ENCODE peak calls at places on chromosomes 5 and 9, in five cellular contexts. T is A549, E is stomach, F is uterus, J is heart left ventricle. P is an unnamed sample.

GRCh38 chr5:119321569-119322311 is 34.1 kb upstream of the TNFAIP8 start:
- DNase-seq in T (no peak), E (no peak), F (no peak), J (no peak), P (peak; percentile 41)

GRCh38 chr5:108681079-108681921 is 66.4 kb upstream of the FER start:
- DNase-seq in T (peak; percentile 76), E (no peak), F (no peak), J (no peak), P (peak; percentile 70)

GRCh38 chr5:152688561-152689274 is 283.6 kb upstream of the NMUR2 start:
- DNase-seq in T (peak; percentile 54), E (no peak), F (peak; percentile 25), J (no peak), P (no peak)

GRCh38 chr9:135478858-135479468 is 619 bp upstream of the PPP1R26 start:
- DNase-seq in T (peak; percentile 51), E (peak; percentile 72), F (no peak), J (peak; percentile 54), P (no peak)

GRCh38 chr5:57216714-57217113 is 42.9 kb downstream of the GPBP1 start:
- DNase-seq in T (peak; percentile 10), E (no peak), F (no peak), J (no peak), P (no peak)

GRCh38 chr9:94984891-94985476 is 258.5 kb downstream of the AOPEP start:
- DNase-seq in T (no peak), E (no peak), F (no peak), J (no peak), P (no peak)

GRCh38 chr9:120531683-120532300 is 48.2 kb downstream of the CDK5RAP2 start:
- DNase-seq in T (peak; percentile 55), E (no peak), F (no peak), J (no peak), P (peak; percentile 40)

GRCh38 chr9:16318516-16319060 is 551.9 kb downstream of the BNC2 start:
- DNase-seq in T (no peak), E (no peak), F (no peak), J (no peak), P (no peak)

GRCh38 chr5:142621227-142621626 is 64.7 kb downstream of the FGF1 start:
- DNase-seq in T (no peak), E (no peak), F (no peak), J (no peak), P (no peak)

GRCh38 chr5:92492908-92493307 is 1088.1 kb downstream of the NR2F1-AS1 start:
- DNase-seq in T (no peak), E (no peak), F (no peak), J (no peak), P (no peak)

GRCh38 chr5:35656721-35657120 is 39.1 kb downstream of the SPEF2 start:
- DNase-seq in T (no peak), E (no peak), F (no peak), J (no peak), P (no peak)

GRCh38 chr9:93646640-93647178 is 70.3 kb downstream of the PHF2 start:
- DNase-seq in T (no peak), E (peak; percentile 18), F (no peak), J (peak; percentile 33), P (no peak)

GRCh38 chr5:142829821-142830220 is 59.6 kb downstream of the ARHGAP26 start:
- DNase-seq in T (no peak), E (no peak), F (no peak), J (no peak), P (no peak)

GRCh38 chr9:105690742-105691141 is 3.6 kb upstream of the TMEM38B start:
- DNase-seq in T (peak; percentile 26), E (no peak), F (no peak), J (no peak), P (no peak)

GRCh38 chr9:91483189-91483691 is 59.6 kb upstream of the NFIL3 start:
- DNase-seq in T (no peak), E (no peak), F (no peak), J (peak; percentile 68), P (no peak)

GRCh38 chr5:138978085-138978484 is 103.0 kb upstream of the LRRTM2 start:
- DNase-seq in T (no peak), E (no peak), F (no peak), J (no peak), P (no peak)

GRCh38 chr5:43039115-43039467 is 1.0 kb downstream of the ANXA2R start:
- DNase-seq in T (no peak), E (no peak), F (no peak), J (no peak), P (no peak)

GRCh38 chr5:13913962-13914361 is 30.5 kb downstream of the DNAH5 start:
- DNase-seq in T (no peak), E (no peak), F (no peak), J (no peak), P (no peak)

GRCh38 chr9:131836021-131836420 is 96.1 kb upstream of the RAPGEF1 start:
- DNase-seq in T (no peak), E (no peak), F (no peak), J (peak; percentile 10), P (no peak)

GRCh38 chr5:57753446-57753845 is 270.8 kb upstream of the ACTBL2 start:
- DNase-seq in T (no peak), E (no peak), F (no peak), J (no peak), P (no peak)

GRCh38 chr9:112780637-112781036 is 30.1 kb downstream of the SNX30 start:
- DNase-seq in T (no peak), E (no peak), F (no peak), J (no peak), P (no peak)

GRCh38 chr9:97766092-97766491 is 69.0 kb upstream of the XPA start:
- DNase-seq in T (no peak), E (no peak), F (no peak), J (no peak), P (no peak)

GRCh38 chr9:20205821-20206220 is 416.5 kb downstream of the MLLT3 start:
- DNase-seq in T (no peak), E (no peak), F (no peak), J (no peak), P (no peak)

GRCh38 chr9:136765041-136765440 is 723 bp upstream of the LCN15 start:
- DNase-seq in T (no peak), E (no peak), F (no peak), J (no peak), P (no peak)

GRCh38 chr5:81825237-81825636 is 74.3 kb upstream of the SSBP2 start:
- DNase-seq in T (peak; percentile 19), E (peak; percentile 37), F (peak; percentile 39), J (peak; percentile 83), P (peak; percentile 64)

GRCh38 chr9:126515001-126515872 is 98.5 kb upstream of the LMX1B start:
- DNase-seq in T (no peak), E (no peak), F (no peak), J (no peak), P (no peak)

GRCh38 chr5:166781729-166782128 is 1509.7 kb upstream of the WWC1 start:
- DNase-seq in T (no peak), E (no peak), F (no peak), J (no peak), P (no peak)

GRCh38 chr9:133583586-133583985 is 25.6 kb downstream of the FAM163B start:
- DNase-seq in T (no peak), E (no peak), F (no peak), J (peak; percentile 88), P (no peak)

GRCh38 chr5:143921525-143922311 is 109.8 kb downstream of the HMHB1 start:
- DNase-seq in T (peak; percentile 70), E (no peak), F (no peak), J (no peak), P (no peak)

GRCh38 chr5:169746147-169746694 is 109.1 kb downstream of the DOCK2 start:
- DNase-seq in T (no peak), E (no peak), F (no peak), J (no peak), P (peak; percentile 30)

GRCh38 chr9:130740218-130741023 is 46.8 kb downstream of the EXOSC2 start:
- DNase-seq in T (no peak), E (no peak), F (no peak), J (no peak), P (no peak)
- TF ChIP-seq POLR2A in T (no peak), E (no peak), F (no peak), J (no peak), P (no peak)

GRCh38 chr5:65721775-65722574 is at the start of the genes NLN and SGTB:
- DNase-seq in T (peak; percentile 80), E (peak; percentile 90), F (peak; percentile 88), J (peak; percentile 95), P (peak; percentile 91)
- TF ChIP-seq POLR2A in T (peak; percentile 73), E (no peak), F (peak; percentile 59), J (peak; percentile 35), P (no peak)

GRCh38 chr9:107751522-107752235 is 262.1 kb upstream of the KLF4 start:
- DNase-seq in T (peak; percentile 77), E (peak; percentile 35), F (no peak), J (no peak), P (no peak)

GRCh38 chr9:107749787-107750444 is 260.3 kb upstream of the KLF4 start:
- DNase-seq in T (peak; percentile 80), E (peak; percentile 75), F (peak; percentile 92), J (peak; percentile 85), P (peak; percentile 3)

GRCh38 chr9:107755267-107755666 is 265.7 kb upstream of the KLF4 start:
- DNase-seq in T (peak; percentile 76), E (no peak), F (no peak), J (no peak), P (no peak)

GRCh38 chr9:107756091-107756490 is 266.5 kb upstream of the KLF4 start:
- DNase-seq in T (no peak), E (no peak), F (no peak), J (no peak), P (no peak)

DNA sequence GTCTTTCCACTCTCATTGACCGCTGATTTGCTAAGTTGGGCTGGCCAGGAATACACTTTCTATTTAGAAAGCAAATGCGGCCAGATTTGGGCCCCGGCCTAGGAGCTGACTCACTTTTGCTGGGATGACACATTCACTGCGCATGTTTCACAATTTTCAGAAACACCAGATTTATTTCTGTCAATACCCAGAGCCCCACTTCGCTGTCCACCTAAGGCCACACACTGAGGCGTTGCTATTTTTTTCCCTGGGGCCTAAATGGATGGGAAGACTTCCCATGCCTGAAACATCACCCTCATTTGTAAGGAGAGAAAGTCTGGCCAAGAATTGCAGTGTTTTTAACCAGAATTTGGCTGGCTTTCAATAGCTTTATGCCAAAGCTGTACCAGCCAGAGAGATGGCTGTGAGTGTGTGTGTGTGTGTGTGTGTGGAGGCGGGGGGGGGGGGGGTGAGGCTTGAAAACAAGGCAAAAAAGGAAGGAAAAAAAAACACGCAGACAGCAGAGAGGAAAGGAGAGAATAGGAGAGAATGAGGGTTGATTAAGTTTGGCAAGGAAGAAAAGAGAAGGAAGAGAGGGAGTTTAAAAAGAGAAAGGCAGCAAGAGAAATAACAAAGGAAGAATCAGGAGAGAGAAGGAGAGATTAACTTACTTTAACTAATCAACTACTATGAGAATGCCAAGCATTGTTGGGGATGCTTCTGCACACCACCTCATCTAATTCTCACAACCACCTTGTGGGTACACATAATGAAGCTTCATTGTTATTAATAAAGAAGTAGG is 261.4 kb upstream of the KLF4 start:
- DNase-seq in T (peak; percentile 85), E (peak; percentile 81), F (peak; percentile 90), J (peak; percentile 81), P (no peak)
- TF ChIP-seq POLR2A in T (no peak), E (no peak), F (no peak), J (no peak), P (no peak)

DNA sequence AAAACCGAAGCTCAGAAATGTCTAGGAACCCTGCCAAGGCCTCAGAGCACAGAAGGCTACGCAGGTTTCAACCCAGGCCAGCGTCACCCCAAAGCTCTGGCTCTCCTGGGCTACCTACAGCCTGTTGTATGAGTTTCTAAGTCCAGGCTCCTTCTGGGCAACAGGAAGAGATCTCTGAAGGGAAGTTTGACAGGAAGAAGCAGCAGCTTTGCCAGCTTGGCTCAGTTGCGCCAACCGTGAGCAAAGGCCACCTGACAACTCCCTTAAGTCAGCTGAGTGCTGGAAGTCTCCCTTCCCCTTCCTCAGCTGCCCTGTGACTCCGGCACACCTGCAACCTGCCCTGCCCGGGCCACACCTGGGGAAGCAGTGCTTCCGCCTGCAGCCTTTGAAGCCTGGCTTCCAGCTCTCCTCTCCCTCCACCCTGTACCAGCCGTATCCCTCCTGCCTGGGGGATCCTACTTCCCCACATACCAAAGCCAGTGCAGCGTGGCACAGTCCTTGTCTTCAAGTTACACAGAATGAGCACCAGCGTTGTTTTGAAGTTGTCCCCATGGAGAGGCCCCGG is 36.7 kb downstream of the SHB start:
- DNase-seq in T (no peak), E (peak; percentile 90), F (no peak), J (peak; percentile 64), P (no peak)
- TF ChIP-seq POLR2A in T (no peak), E (no peak), F (no peak), J (no peak), P (no peak)

P was measured in erythroblast.